ENCODE peak calls at places on chromosomes 5 and 9, in four cellular contexts. One of them, this sample, is unnamed.

GRCh38 chr5:168820776-168821302 is 241.7 kb upstream of the PANK3 start:
- DNase-seq in K562: no peak
- DNase-seq in HepG2: no peak
- DNase-seq in WTC11: no peak
- DNase-seq in this sample: no peak

GRCh38 chr5:133294380-133294779 is 242.6 kb downstream of the HSPA4 start:
- DNase-seq in K562: no peak
- DNase-seq in HepG2: no peak
- DNase-seq in WTC11: no peak
- DNase-seq in this sample: no peak

GRCh38 chr9:124216474-124217176 is 41.1 kb upstream of the NEK6 start:
- DNase-seq in WTC11: no peak
- DNase-seq in HepG2: no peak
- DNase-seq in K562: no peak
- DNase-seq in this sample: no peak

GRCh38 chr9:69622664-69623063 is 49.5 kb downstream of the APBA1 start:
- DNase-seq in K562: no peak
- DNase-seq in HepG2: no peak
- DNase-seq in WTC11: no peak
- DNase-seq in this sample: no peak

GRCh38 chr5:76402251-76402879 is 720 bp upstream of the IQGAP2 start:
- DNase-seq in HepG2: peak
- DNase-seq in K562: peak
- DNase-seq in WTC11: peak
- DNase-seq in this sample: peak

GRCh38 chr9:81393985-81394811 is 295.1 kb downstream of the TLE1 start:
- DNase-seq in WTC11: no peak
- DNase-seq in K562: no peak
- DNase-seq in HepG2: no peak
- DNase-seq in this sample: no peak

GRCh38 chr9:112035166-112035816 is 138.7 kb downstream of the UGCG start:
- DNase-seq in K562: no peak
- DNase-seq in HepG2: no peak
- DNase-seq in WTC11: no peak
- DNase-seq in this sample: no peak

GRCh38 chr5:174327896-174328295 is 282.4 kb downstream of the NSG2 start:
- DNase-seq in K562: no peak
- DNase-seq in WTC11: no peak
- DNase-seq in HepG2: no peak
- DNase-seq in this sample: no peak

DNA sequence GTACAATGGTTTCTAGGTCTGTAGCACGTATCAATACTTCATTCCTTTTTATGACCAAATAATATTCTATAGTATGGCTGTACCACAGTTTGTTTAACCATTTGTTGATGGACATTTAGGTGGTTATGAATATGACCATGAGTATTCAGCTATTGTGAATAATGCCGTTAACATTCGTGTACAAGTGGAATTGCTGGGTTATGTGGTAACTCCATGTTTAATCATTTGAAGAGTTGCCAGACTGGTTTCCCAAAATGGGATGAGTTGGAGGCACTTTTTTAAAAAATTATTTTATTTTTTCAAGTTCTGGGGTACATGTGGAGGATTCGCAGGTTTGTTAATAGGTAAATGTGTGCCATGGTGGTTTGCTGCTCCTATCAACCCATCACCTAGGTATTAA is 4.6 kb downstream of the SNX2 start:
- DNase-seq in HepG2: no peak
- DNase-seq in K562: no peak
- DNase-seq in WTC11: no peak
- DNase-seq in this sample: no peak
- TF ChIP-seq NR3C1 in HepG2: no peak
- TF ChIP-seq NR3C1 in K562: no peak
- TF ChIP-seq NR3C1 in WTC11: no peak
- TF ChIP-seq NR3C1 in this sample: no peak

DNA sequence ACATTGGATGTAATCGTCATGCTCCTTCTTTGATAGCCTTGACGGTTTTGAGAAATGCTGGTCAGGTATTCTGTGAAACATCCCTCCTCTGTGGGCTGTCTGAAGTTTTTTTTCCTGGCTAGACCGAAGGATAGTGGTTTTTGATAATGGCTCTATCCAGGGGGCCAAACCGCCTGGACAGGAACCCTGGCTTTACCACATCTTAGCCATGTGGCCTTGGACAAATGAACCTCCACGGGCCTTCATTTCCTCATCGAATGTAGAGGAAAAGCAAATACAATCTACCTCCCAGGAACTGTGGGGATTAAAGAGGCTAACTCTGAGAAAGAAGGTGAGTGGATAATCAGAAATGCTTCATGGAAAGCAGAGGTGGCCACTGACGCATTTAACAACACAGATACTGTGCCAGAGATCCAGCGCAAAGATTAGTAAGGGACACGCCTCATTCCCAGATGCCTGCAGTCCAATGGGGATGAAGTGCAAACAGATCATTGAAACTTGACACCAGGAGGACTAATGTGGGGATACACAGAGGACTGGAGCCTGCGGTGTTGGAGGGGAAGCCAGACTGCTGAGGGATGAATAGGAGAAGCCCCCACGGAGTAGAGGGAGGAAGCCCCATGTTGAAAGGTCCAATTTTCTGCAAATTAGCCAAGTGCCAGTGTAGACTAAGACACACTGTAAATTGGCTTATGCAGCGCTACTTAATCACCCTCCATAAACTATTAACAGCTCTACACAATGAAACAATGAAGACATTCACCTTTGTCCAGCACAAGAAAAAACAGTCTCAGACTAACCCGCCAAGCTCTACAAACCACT is 41.6 kb downstream of the MYO10 start:
- DNase-seq in WTC11: no peak
- DNase-seq in K562: no peak
- DNase-seq in HepG2: peak
- DNase-seq in this sample: peak
- TF ChIP-seq NR3C1 in WTC11: no peak
- TF ChIP-seq NR3C1 in K562: no peak
- TF ChIP-seq NR3C1 in HepG2: no peak
- TF ChIP-seq NR3C1 in this sample: no peak

DNA sequence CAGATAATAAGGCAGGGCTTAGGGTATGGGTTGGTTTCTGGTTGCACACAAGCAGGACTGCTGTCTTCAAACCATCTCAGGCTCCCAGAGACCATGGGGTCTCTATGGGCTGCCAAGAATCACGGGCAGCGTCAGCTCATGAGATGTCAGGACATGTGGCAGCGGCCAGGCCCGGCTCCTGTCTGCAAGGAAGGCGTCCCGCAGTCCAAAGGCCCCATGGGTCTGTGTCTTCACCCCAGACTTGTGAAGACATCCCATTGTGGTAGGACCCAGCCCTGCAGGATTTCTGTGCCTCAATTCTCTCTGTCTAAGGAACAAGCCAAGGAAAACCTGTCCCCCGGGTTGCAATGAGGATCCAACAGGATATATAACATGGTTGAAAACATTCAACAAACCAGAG is 32.6 kb downstream of the IPPK start:
- DNase-seq in HepG2: no peak
- DNase-seq in WTC11: no peak
- DNase-seq in K562: no peak
- DNase-seq in this sample: no peak
- TF ChIP-seq NR3C1 in HepG2: no peak
- TF ChIP-seq NR3C1 in WTC11: no peak
- TF ChIP-seq NR3C1 in K562: no peak
- TF ChIP-seq NR3C1 in this sample: no peak

GRCh38 chr5:60821488-60822284 is 22.4 kb downstream of the ELOVL7 start:
- DNase-seq in HepG2: no peak
- DNase-seq in WTC11: no peak
- DNase-seq in K562: no peak
- DNase-seq in this sample: no peak
- TF ChIP-seq NR3C1 in HepG2: no peak
- TF ChIP-seq NR3C1 in WTC11: no peak
- TF ChIP-seq NR3C1 in K562: no peak
- TF ChIP-seq NR3C1 in this sample: no peak

GRCh38 chr9:18202924-18203323 is 271.0 kb upstream of the ADAMTSL1 start:
- DNase-seq in K562: no peak
- DNase-seq in WTC11: no peak
- DNase-seq in HepG2: peak
- DNase-seq in this sample: no peak

GRCh38 chr9:18207735-18208134 is 266.2 kb upstream of the ADAMTSL1 start:
- DNase-seq in K562: no peak
- DNase-seq in WTC11: no peak
- DNase-seq in HepG2: no peak
- DNase-seq in this sample: no peak

DNA sequence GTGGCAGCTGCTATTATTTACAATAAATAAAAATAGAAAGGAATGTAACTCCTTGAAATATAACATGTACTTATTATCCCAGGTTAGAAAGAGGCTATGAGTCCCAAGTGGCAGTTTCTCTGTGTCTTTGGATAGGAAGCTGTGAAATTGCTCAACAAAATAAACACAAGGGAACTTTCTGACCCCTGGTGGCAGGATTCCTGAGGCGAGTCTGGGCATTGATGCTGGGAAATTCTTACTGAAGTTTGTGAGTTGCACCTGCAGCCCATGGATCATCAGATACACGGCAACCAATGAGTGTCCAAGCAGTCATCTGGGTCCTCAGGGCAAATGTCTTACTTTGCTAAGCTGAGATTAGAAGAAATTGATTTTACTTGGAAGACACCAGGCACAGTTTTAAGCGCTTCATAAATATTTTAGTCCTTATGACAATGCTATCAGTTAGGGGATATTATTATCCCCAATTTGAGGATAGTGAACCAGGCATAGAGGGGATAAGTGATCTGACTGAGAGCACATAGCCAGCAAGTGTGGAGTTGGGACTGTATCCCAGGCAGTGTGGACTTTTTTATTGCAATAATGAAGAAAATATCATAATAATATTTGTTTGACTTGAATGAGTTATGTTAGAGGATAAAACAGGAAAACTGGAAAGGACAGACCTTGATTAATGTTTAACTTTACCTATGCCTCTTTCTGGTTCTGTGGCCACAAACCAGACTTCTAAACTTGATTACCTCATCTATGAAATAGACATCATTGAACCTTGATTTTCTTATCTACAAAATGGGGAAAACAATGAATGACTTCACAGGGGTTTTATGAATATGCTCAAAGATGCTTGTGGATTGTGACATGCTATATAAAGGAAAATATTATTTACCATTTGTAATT is 265.5 kb upstream of the ADAMTSL1 start:
- DNase-seq in HepG2: peak
- DNase-seq in WTC11: peak
- DNase-seq in K562: no peak
- DNase-seq in this sample: peak
- TF ChIP-seq NR3C1 in HepG2: no peak
- TF ChIP-seq NR3C1 in WTC11: no peak
- TF ChIP-seq NR3C1 in K562: no peak
- TF ChIP-seq NR3C1 in this sample: no peak

DNA sequence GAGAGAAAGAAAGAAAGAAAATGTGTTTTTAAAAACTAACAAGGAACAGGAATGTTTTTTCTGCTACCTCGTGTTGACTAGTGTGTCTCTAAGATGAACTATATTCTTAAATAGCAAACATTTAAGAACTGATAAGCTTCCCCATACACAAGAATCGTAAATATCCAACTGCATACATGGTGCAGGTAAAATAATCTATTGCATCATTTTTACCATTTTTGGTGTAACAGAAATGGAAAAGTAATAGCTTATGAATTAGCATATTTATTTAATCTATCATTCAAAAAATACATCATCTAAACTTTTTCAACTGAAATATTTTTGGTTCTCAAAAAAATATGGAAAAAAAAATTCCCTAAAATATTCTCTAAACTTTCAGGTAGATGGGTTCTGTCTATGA is 59.7 kb upstream of the RAD23B start:
- DNase-seq in HepG2: no peak
- DNase-seq in K562: no peak
- DNase-seq in WTC11: no peak
- DNase-seq in this sample: no peak
- TF ChIP-seq NR3C1 in HepG2: no peak
- TF ChIP-seq NR3C1 in K562: no peak
- TF ChIP-seq NR3C1 in WTC11: no peak
- TF ChIP-seq NR3C1 in this sample: no peak

This sample was measured in A549.